ENCODE peak calls at places on chromosomes 7 and 10, in four cellular contexts. B is mammary epithelial cell, J is body of pancreas, T is HepG2. K is an unnamed sample. For H3K4me1 and H3K9me3, the result is how much of the 10 kb centered on the place peaks cover.

GRCh38 chr7:155810607-155811559 is 1.4 kb downstream of the SHH start:
- DNase-seq in B (no peak), J (no peak), T (no peak), K (no peak)

GRCh38 chr7:18174996-18175395 is 147.3 kb upstream of the PRPS1L1 start:
- DNase-seq in B (no peak), J (no peak), T (no peak), K (peak)

GRCh38 chr10:101467286-101467770 is 113.4 kb downstream of the BTRC start:
- DNase-seq in B (peak), J (peak), T (peak), K (no peak)

GRCh38 chr10:16950686-16951681 is 133.8 kb upstream of the RSU1 start:
- DNase-seq in B (peak), J (no peak), T (no peak), K (no peak)

GRCh38 chr10:98916751-98917150 is 318.9 kb downstream of the HPSE2 start:
- DNase-seq in B (no peak), J (no peak), T (no peak), K (no peak)

GRCh38 chr10:83680470-83680891 is 458.8 kb upstream of the GHITM start:
- DNase-seq in B (no peak), J (no peak), T (no peak), K (no peak)

GRCh38 chr10:484441-484924 is 205.0 kb downstream of the DIP2C start:
- DNase-seq in B (no peak), J (peak), T (no peak), K (no peak)

GRCh38 chr7:74495112-74495880 is 41.6 kb downstream of the GTF2IRD1 start:
- DNase-seq in B (no peak), J (no peak), T (no peak), K (no peak)

GRCh38 chr7:134514106-134514505 is 13.3 kb upstream of the AKR1B10 start:
- DNase-seq in B (peak), J (no peak), T (no peak), K (no peak)

GRCh38 chr7:31651800-31652326 is 35.2 kb upstream of the PPP1R17 start:
- DNase-seq in B (no peak), J (no peak), T (no peak), K (no peak)

GRCh38 chr10:86652361-86653202 is 1.8 kb upstream of the OPN4 start:
- DNase-seq in B (no peak), J (no peak), T (no peak), K (no peak)

GRCh38 chr10:79403441-79404230 is 41.8 kb downstream of the ZCCHC24 start:
- DNase-seq in B (peak), J (no peak), T (peak), K (no peak)

GRCh38 chr7:2760098-2760889 is 72.3 kb downstream of the AMZ1 start:
- DNase-seq in B (no peak), J (peak), T (peak), K (no peak)

GRCh38 chr7:22601028-22601795 is 101.2 kb upstream of the STEAP1B start:
- DNase-seq in B (no peak), J (no peak), T (no peak), K (no peak)

GRCh38 chr7:99021941-99022560 is 121.9 kb downstream of the SMURF1 start:
- DNase-seq in B (no peak), J (no peak), T (no peak), K (no peak)

GRCh38 chr10:107971973-107972372 is 807.5 kb upstream of the SORCS1 start:
- DNase-seq in B (peak), J (no peak), T (no peak), K (no peak)

GRCh38 chr10:62233494-62234283 is 35.0 kb downstream of the RTKN2 start:
- DNase-seq in B (no peak), J (no peak), T (no peak), K (no peak)

GRCh38 chr10:122699796-122700466 is at the start of gene C10orf120:
- DNase-seq in B (no peak), J (no peak), T (no peak), K (no peak)

GRCh38 chr10:85600744-85601081 is 765.9 kb downstream of the GRID1 start:
- DNase-seq in B (no peak), J (no peak), T (no peak), K (no peak)

GRCh38 chr7:129969881-129970446 is 17.2 kb upstream of the UBE2H start:
- DNase-seq in B (peak), J (no peak), T (no peak), K (no peak)

GRCh38 chr7:158114056-158114850 is 473.4 kb downstream of the PTPRN2 start:
- DNase-seq in B (no peak), J (no peak), T (no peak), K (no peak)

GRCh38 chr7:91772100-91772794 is 108.3 kb downstream of the MTERF1 start:
- DNase-seq in B (peak), J (no peak), T (no peak), K (no peak)

GRCh38 chr7:138458576-138459234 is 1.4 kb upstream of the TRIM24 start:
- DNase-seq in B (no peak), J (no peak), T (no peak), K (no peak)

GRCh38 chr10:124629410-124629809 is 114.8 kb downstream of the FAM53B start:
- DNase-seq in B (no peak), J (no peak), T (no peak), K (no peak)

GRCh38 chr10:80497187-80498038 is 40.3 kb upstream of the SH2D4B start:
- DNase-seq in B (peak), J (no peak), T (no peak), K (no peak)

GRCh38 chr10:46523119-46523880 is 33.2 kb downstream of the GPRIN2 start:
- DNase-seq in B (peak), J (peak), T (no peak), K (no peak)
- H3K27ac ChIP-seq in B (peak), J (peak), T (no peak), K (no peak)

DNA sequence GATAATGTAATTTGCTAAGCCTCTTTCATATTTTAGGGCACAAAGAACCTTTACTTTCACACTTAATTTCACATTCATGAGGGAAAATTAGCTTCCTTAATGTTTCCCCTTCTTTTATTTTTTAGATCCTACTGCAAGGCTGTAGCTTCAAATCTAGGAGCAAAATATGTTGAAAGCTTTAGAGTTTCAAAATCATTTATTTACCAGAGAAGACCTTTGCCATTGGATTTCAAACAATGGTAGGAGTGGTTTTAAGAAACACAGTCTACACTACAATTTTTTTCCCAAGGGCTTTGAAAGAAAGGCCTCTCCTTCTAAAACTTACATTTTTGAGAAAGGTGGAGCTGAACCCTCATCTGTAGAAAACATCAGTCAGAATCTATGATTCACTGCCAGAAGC is 43.3 kb upstream of the MEOX2 start:
- DNase-seq in B (no peak), J (no peak), T (no peak), K (no peak)
- H3K4me1 ChIP-seq in B (under half), J (under half), T (under half), K (under half)

DNA sequence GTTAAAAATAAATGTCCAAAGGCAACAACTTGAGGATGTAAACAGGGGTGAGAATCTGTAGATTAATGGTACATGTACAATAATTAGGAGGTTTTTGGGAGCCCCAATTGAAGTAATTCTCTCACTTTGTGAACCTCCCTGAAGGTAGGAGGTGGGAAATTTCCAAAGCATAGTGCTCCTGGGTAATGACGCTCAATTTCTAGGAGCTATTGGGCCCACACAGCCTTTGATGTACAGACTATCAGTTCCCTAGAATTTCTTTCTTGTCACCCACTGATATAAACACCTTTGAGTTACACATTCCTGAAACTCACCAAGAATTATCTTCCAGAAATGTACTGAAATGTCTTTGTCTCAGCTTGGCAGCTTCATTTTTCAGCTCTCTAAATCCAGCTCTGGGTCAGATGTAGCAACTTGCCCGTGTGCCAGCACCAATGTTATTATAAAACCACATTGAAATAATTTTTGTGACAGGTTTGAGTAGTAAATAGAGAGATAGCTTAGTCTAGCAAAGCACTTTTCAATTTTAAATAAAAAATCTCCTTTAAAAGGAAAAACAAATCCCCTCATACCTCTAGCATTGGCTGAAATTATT is 36.6 kb upstream of the GALNT17 start:
- DNase-seq in B (no peak), J (no peak), T (no peak), K (no peak)
- H3K9me3 ChIP-seq in B (under half), J (under half), T (under half), K (under half)

DNA sequence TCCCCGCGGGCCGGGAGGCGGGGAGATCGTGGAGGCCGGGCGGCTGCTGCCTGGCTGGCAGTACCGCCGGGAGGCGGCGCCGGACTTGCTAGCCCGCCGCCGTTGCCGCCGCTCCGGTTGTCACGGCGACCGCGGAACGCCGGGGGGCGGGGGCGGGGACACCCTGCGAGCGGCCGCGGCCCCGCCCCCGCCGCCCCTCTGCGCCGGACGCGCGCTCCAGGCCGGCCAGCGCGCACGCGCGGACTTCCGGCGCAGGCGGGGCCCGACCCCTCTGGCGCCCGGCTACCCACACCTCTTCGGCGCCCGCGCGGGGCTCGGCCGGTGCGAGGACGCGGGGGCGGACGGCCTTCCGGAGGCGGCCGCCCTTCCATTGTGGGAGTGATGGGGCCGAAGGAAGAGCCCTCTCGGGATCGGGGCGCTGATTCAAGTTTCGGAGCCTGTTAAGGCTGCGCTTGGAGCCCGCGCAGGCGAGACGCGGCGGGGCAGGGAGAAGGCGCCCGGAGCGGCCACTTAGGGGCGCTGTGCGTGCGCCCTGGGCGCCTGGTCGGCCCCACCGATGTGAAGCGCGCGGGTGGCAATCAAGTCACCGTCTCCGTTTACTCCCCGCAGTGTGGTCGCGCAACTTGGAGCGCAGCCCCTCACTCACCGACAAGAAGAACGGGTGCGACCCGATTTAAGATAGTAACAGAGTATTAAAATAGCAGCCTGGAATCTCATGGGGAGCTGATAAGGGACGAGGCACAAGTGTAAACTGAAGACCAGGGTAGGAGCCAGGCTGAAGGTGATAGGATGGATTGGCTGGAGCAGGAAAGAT is 448 bp upstream of the DPY19L1 start:
- DNase-seq in B (peak), J (peak), T (peak), K (peak)
- H3K27ac ChIP-seq in B (peak), J (peak), T (peak), K (peak)

GRCh38 chr10:30816812-30817193 is 187.2 kb upstream of the LYZL2 start:
- DNase-seq in B (no peak), J (no peak), T (no peak), K (no peak)
- H3K4me1 ChIP-seq in B (under half), J (under half), T (under half), K (under half)

GRCh38 chr7:100072462-100072861 is 9.1 kb downstream of the ZNF3 start:
- DNase-seq in B (no peak), J (no peak), T (no peak), K (no peak)
- H3K9me3 ChIP-seq in B (under half), J (under half), T (under half), K (under half)

K was measured in CD8-positive, alpha-beta T cell.